ENCODE peak calls at places on chromosomes 16 and 17, in four cellular contexts. F is A549; C is dermis blood vessel endothelial cell; G is activated naive CD4-positive, alpha-beta T cell treated with Interleukin-2 at 50 U/mL for 16 hours. A is an unnamed sample.

GRCh38 chr16:11232852-11233726 is 22.9 kb downstream of the SOCS1 start:
- DNase-seq in G (peak; percentile 91), C (no peak), F (no peak), A (peak; percentile 94)

GRCh38 chr16:74456290-74456625 is 35.0 kb upstream of the CLEC18B start:
- DNase-seq in G (no peak), F (no peak), C (no peak), A (no peak)

GRCh38 chr16:4685292-4685691 is 8.1 kb upstream of the NUDT16L1 start:
- DNase-seq in G (no peak), C (no peak), F (no peak), A (no peak)

GRCh38 chr16:87542531-87543102 is 49.8 kb upstream of the ZCCHC14 start:
- DNase-seq in C (no peak), F (no peak), G (no peak), A (no peak)

GRCh38 chr17:45341389-45342158 is 24.8 kb upstream of the MAP3K14 start:
- DNase-seq in F (peak; percentile 94), C (peak; percentile 82), G (no peak), A (no peak)

GRCh38 chr17:10745231-10745630 is 15.4 kb upstream of the TMEM220 start:
- DNase-seq in G (no peak), C (no peak), F (no peak), A (no peak)

GRCh38 chr17:3030096-3030495 is 33.3 kb downstream of the OR1D5 start:
- DNase-seq in C (peak; percentile 98), G (no peak), F (no peak), A (no peak)

GRCh38 chr17:63082952-63083351 is 116.9 kb downstream of the TANC2 start:
- DNase-seq in F (no peak), C (no peak), G (no peak), A (no peak)

GRCh38 chr17:69834494-69834893 is 240.5 kb upstream of the KCNJ16 start:
- DNase-seq in G (no peak), F (no peak), C (no peak), A (no peak)

GRCh38 chr17:21252289-21252874 is 828 bp downstream of the NATD1 start:
- DNase-seq in G (no peak), F (no peak), C (no peak), A (no peak)

GRCh38 chr17:82121660-82122629 is 23.9 kb upstream of the FASN start:
- DNase-seq in F (no peak), G (no peak), C (no peak), A (no peak)

GRCh38 chr17:45257115-45257514 is 4.8 kb downstream of the SPATA32 start:
- DNase-seq in F (no peak), C (no peak), G (no peak), A (no peak)

GRCh38 chr17:66784621-66785364 is 50.1 kb upstream of the CACNG5 start:
- DNase-seq in F (no peak), C (no peak), G (no peak), A (no peak)

GRCh38 chr17:28528329-28529011 is 22.3 kb downstream of the FOXN1 start:
- DNase-seq in G (no peak), C (no peak), F (no peak), A (no peak)

GRCh38 chr16:20385844-20386832 is 18.4 kb downstream of the PDILT start:
- DNase-seq in C (peak; percentile 74), G (peak; percentile 47), F (peak; percentile 45), A (peak; percentile 57)

GRCh38 chr16:57505169-57505568 is 18.9 kb upstream of the DOK4 start:
- DNase-seq in F (no peak), G (no peak), C (no peak), A (no peak)

GRCh38 chr16:87465306-87465705 is 27.5 kb downstream of the ZCCHC14 start:
- DNase-seq in G (no peak), F (no peak), C (peak; percentile 54), A (no peak)

GRCh38 chr17:2398655-2399571 is 1.9 kb downstream of the MNT start:
- DNase-seq in C (peak; percentile 84), F (peak; percentile 82), G (peak; percentile 63), A (peak; percentile 77)

GRCh38 chr16:81885976-81886586 is 107.0 kb downstream of the PLCG2 start:
- DNase-seq in F (peak; percentile 47), C (peak; percentile 71), G (no peak), A (peak; percentile 23)

GRCh38 chr17:43360376-43360738 is 38.4 kb upstream of the ARL4D start:
- DNase-seq in F (peak; percentile 80), G (peak; percentile 75), C (peak; percentile 92), A (peak; percentile 70)

GRCh38 chr17:48610282-48611211 is at the start of gene HOXB7:
- DNase-seq in F (peak; percentile 75), G (peak; percentile 72), C (peak; percentile 82), A (peak; percentile 57)

GRCh38 chr16:30941600-30942420 is 7.1 kb upstream of the ORAI3 start:
- DNase-seq in G (peak; percentile 71), F (peak; percentile 77), C (peak; percentile 84), A (peak; percentile 74)

GRCh38 chr17:49910094-49910857 is 58.7 kb upstream of the DLX4 start:
- DNase-seq in G (peak; percentile 7), C (peak; percentile 15), F (peak; percentile 39), A (no peak)

GRCh38 chr17:40284085-40284713 is 3.5 kb upstream of the CDC6 start:
- DNase-seq in F (no peak), G (no peak), C (peak; percentile 74), A (no peak)

GRCh38 chr16:11401161-11402050 is 56.1 kb downstream of the RMI2 start:
- DNase-seq in C (no peak), F (no peak), G (no peak), A (no peak)

GRCh38 chr17:34235389-34236028 is 19.6 kb upstream of the CCL2 start:
- DNase-seq in F (no peak), C (peak; percentile 95), G (no peak), A (no peak)